ENCODE peak calls at places on chromosomes 4 and X, in four cellular contexts. O is suprapubic skin, V is breast epithelium, Z is K562. E is an unnamed sample. For H3K4me1, the result is how much of the 10 kb centered on the place peaks cover.

GRCh38 chr4:119038465-119038864 is 97.2 kb upstream of the MYOZ2 start:
- DNase-seq in V (no peak), Z (no peak), O (no peak), E (no peak)

GRCh38 chr4:26418850-26419249 is 71.4 kb downstream of the CCKAR start:
- DNase-seq in Z (no peak), V (no peak), O (no peak), E (no peak)

GRCh38 chr4:69984030-69984443 is 11.7 kb upstream of the STATH start:
- DNase-seq in V (no peak), Z (no peak), O (no peak), E (no peak)

GRCh38 chr4:102316585-102316984 is 28.7 kb downstream of the SLC39A8 start:
- DNase-seq in O (no peak), Z (no peak), V (no peak), E (no peak)

GRCh38 chr4:119034276-119035008 is 101.2 kb upstream of the MYOZ2 start:
- DNase-seq in O (no peak), V (no peak), Z (no peak), E (no peak)

GRCh38 chr4:48008021-48008596 is 8.4 kb downstream of the CNGA1 start:
- DNase-seq in O (no peak), V (no peak), Z (no peak), E (no peak)

GRCh38 chr4:102862016-102862415 is 6.8 kb upstream of the CISD2 start:
- DNase-seq in Z (no peak), V (no peak), O (no peak), E (no peak)

GRCh38 chr4:37453361-37454262 is 209.1 kb downstream of the NWD2 start:
- DNase-seq in V (peak), Z (peak), O (peak), E (no peak)

GRCh38 chr4:70994069-70994366 is 569 bp downstream of the DCK start:
- DNase-seq in V (no peak), Z (peak), O (no peak), E (no peak)

GRCh38 chr4:5710065-5710961 is 688 bp upstream of the EVC start:
- DNase-seq in V (no peak), Z (no peak), O (no peak), E (no peak)

GRCh38 chr4:183447646-183448045 is 3.2 kb downstream of the CDKN2AIP start:
- DNase-seq in O (no peak), V (no peak), Z (no peak), E (no peak)

GRCh38 chrX:78958419-78959116 is 13.4 kb downstream of the P2RY10 start:
- DNase-seq in O (no peak), Z (no peak), V (no peak), E (no peak)

GRCh38 chrX:15679246-15679645 is 14.6 kb upstream of the CLTRN start:
- DNase-seq in O (no peak), Z (no peak), V (no peak), E (no peak)

GRCh38 chr4:6721121-6721520 is 5.1 kb downstream of the BLOC1S4 start:
- DNase-seq in Z (no peak), V (no peak), O (no peak), E (no peak)

GRCh38 chr4:6722891-6723290 is 6.9 kb downstream of the BLOC1S4 start:
- DNase-seq in O (no peak), Z (no peak), V (no peak), E (no peak)

GRCh38 chr4:6724461-6725111 is 8.6 kb downstream of the BLOC1S4 start:
- DNase-seq in Z (no peak), V (peak), O (no peak), E (no peak)

GRCh38 chr4:6727081-6727942 is 11.3 kb downstream of the BLOC1S4 start:
- DNase-seq in Z (peak), V (no peak), O (no peak), E (peak)

GRCh38 chr4:6723851-6724250 is 7.9 kb downstream of the BLOC1S4 start:
- DNase-seq in Z (no peak), V (no peak), O (no peak), E (no peak)
- H3K4me1 ChIP-seq in Z (under half), V (under half), O (under half), E (under half)

GRCh38 chr4:76782837-76783236 is 115.1 kb downstream of the SOWAHB start:
- DNase-seq in O (no peak), V (no peak), Z (no peak), E (no peak)
- TF ChIP-seq POLR2A in O (no peak), V (no peak), Z (no peak), E (no peak)

DNA sequence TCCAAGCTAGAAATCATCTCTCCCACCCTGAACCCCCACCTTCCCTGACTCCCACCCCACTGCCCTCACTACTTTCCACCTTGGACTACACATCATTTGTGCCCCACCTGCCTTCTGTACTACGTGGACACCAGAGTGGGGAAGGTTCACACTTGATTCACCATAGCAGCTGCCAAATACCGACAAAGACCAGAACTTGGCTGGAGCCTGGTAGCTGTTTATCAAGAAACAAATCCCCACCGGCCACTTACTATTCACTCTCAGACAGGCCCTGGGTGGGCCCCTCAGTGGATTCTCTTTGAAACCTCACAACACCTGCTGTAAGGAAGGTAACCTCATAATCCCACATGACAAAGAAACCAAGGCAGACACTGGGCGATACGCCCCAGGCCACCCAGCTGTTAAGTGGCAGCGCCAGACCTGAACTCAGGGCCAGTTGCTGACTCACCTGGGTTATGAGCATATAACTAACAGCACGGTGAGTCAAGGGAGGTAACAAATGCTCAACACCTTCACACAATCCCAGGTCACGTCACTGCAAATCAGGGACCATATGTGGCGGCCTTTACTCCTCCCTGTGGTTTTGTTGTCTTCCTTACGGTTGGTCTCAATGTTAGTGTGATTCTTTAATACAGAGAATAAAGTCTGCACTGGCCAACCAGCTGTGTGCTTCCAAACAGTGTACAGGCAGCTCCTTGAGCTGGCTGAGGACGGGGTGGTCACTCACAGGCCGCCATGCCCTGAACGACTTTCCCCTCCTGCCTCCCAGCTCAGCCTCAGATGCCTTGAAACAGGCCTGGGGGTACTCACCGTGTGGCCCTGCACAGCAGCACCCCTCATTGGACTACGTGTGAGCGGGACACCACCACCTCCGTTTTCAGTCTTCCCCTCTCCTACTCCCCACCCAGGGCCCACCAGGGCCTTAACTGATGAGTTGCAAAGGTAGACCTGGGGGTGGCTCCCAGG is 7.5 kb downstream of the WDR1 start:
- DNase-seq in V (no peak), O (no peak), Z (no peak), E (no peak)
- H3K4me1 ChIP-seq in V (under half), O (half or more), Z (under half), E (half or more)

GRCh38 chr4:91454111-91454510 is 849.7 kb upstream of the GRID2 start:
- DNase-seq in O (no peak), Z (no peak), V (no peak), E (no peak)

GRCh38 chr4:91447168-91447567 is 856.6 kb upstream of the GRID2 start:
- DNase-seq in O (no peak), V (no peak), Z (no peak), E (no peak)

DNA sequence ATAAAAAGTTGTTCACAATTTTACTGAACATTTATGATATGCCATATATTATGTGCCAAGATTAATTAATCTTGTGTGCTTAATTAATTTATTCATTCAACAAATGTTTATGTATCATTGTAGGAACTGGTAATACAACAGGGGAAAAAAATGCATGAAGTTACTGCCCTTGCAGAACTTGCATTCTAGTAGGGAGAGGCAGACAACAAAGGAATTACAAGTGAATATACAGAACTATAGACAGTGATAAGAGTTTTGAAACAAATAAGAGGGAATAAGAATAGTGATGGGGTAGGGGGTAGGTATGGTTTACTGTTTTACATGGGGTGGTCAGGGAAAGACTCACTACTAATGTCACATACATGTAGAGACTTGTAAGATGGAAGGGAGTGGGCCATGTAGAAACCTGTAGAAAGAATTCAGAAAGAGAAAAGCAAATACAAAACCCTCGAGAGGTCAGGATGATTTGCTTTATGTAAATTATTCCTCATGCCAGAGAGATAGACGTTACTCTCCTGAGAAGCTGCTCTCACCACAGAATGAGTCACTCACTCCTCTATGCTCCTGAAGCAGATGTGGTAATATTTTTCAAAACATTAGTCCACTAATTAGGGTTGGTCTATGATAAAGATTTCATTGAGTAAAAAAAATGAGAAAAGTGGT is 855.0 kb upstream of the GRID2 start:
- DNase-seq in Z (no peak), V (no peak), O (no peak), E (no peak)
- TF ChIP-seq POLR2A in Z (no peak), V (no peak), O (no peak), E (no peak)

DNA sequence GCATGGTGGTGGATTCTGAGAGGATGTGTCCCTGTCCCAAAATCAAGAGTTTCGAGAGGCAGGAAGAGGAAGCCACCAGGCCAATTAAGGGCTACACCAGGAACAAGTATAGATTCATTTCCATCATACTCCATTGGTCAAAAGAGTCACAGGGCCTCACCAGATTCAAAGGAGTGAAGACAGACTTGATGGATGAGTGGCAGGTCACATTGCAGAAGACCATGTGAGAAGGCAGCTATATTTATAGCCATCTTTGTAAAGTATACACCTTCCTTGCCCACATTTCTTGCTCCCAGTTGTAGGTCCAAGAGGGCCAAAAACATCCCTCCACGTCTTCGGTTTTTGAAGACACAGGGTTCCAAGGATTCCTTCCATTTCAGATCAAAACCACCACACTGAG is 406.0 kb downstream of the BCOR start:
- DNase-seq in V (no peak), O (no peak), Z (no peak), E (no peak)
- H3K4me1 ChIP-seq in V (under half), O (under half), Z (under half), E (under half)

GRCh38 chr4:120920666-120921065 is 1.9 kb downstream of the PRDM5 start:
- DNase-seq in V (no peak), O (no peak), Z (no peak), E (no peak)

GRCh38 chr4:120919358-120919757 is 3.2 kb downstream of the PRDM5 start:
- DNase-seq in V (no peak), Z (no peak), O (no peak), E (no peak)

GRCh38 chr4:120922390-120923200 is at the start of gene PRDM5:
- DNase-seq in Z (no peak), V (peak), O (peak), E (no peak)

GRCh38 chr4:120923201-120923522 is 636 bp upstream of the PRDM5 start:
- DNase-seq in O (no peak), V (no peak), Z (no peak), E (no peak)

GRCh38 chr4:120921456-120922389 is 803 bp downstream of the PRDM5 start:
- DNase-seq in V (peak), Z (no peak), O (peak), E (no peak)
- TF ChIP-seq POLR2A in V (no peak), Z (no peak), O (no peak), E (no peak)

GRCh38 chr4:61911313-61911756 is 711.2 kb downstream of the ADGRL3 start:
- DNase-seq in Z (no peak), O (no peak), V (no peak), E (no peak)
- H3K4me1 ChIP-seq in Z (under half), O (under half), V (under half), E (under half)

DNA sequence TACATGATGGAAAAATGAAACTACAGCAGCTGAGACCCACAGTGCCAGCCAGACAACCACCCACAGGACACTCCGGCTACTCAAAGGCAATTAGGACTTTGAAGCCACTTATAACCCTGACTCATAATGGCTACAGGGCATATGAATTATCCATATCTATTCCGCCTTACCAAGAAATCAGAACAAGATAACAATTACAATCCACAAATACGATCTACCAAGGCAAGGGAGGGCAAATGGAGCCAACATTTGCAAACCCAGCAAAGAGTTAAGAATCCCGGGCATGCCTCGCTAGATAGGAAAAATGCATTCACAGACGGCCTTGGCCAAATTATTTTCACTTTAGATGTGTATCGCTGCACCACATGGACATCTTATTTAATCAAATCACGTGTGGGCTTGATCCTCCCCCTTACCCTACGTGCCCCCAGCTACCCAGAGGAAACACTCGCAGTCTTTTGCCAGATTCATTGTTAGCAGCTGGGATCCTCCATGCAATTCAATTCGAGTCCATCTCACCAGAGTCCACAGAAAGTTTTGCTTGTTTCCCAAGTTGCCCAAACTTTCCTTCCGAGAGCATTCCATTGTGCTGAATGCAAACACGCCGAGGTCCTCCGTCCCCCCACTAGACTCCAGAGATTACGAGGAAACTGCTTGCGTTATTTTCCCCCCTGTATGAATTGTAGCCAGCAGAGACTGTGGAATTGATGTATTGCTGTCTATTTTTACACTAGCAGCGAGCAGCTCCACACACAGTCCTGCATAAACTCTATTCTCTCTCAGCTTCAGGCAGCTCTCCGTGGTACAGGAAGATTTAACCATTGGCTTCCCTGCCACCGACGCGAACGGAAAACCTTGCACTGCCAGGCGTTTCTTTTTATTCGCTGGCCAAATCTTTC is 1.2 kb downstream of the PPARGC1A start:
- DNase-seq in Z (no peak), O (no peak), V (no peak), E (peak)
- TF ChIP-seq POLR2A in Z (no peak), O (no peak), V (no peak), E (no peak)

GRCh38 chr4:95524722-95525121 is 24.1 kb downstream of the UNC5C start:
- DNase-seq in O (no peak), V (no peak), Z (no peak), E (no peak)
- H3K4me1 ChIP-seq in O (under half), V (under half), Z (under half), E (under half)

DNA sequence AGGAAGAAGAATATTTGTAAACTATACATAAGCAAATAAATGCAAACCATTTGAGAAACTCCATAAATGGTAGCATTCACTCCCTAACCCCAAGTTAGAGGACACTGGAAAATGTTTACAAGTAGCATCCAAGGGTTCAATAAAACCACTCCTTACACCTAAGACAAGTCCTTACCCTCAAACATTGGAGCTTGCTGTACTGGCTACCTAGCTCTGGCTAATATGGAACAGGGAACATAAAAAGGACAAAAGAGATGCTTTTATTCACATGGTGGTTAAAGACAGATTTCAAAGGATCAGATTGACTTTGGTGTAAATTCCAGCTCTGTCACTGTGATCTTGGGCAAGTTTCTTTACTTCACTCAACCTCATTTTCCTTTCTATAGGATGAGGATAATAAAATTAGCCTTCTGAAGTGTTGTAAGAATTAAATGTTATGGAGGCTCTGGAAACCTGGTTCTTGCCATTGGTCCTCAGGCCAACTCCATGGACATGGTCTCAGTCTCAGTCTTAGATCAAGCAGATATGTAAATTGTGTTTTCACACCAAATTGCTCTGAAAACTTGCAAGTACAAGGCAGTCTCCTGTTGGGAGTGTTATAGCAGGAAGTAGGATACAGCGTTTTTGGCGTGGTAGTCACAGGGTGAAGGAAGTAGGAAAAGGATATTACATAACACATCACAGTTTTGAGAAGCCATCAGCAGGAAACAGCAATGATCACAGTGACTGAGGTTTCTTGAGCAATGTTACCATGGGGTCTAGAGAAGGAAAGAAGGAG is 3.3 kb downstream of the CXCL1 start:
- DNase-seq in O (no peak), V (no peak), Z (no peak), E (no peak)
- TF ChIP-seq POLR2A in O (no peak), V (no peak), Z (no peak), E (no peak)

E was measured in esophagus muscularis mucosa.